ENCODE peak calls at places on chromosome 14, in four cellular contexts. P is K562, N is HEK293T, V is WTC11. B is an unnamed sample.
A peak's percentile ranks its signal among the peaks of the same experiment; 100 is the strongest.

GRCh38 chr14:69042309-69043006 is 63.4 kb upstream of the ACTN1 start:
- DNase-seq in V (no peak), P (no peak), N (no peak), B (no peak)

GRCh38 chr14:80059041-80059440 is 152.3 kb downstream of the DIO2 start:
- DNase-seq in V (no peak), N (no peak), P (no peak), B (no peak)

GRCh38 chr14:103385994-103386491 is 828 bp downstream of the MARK3 start:
- DNase-seq in N (no peak), P (no peak), V (peak; percentile 29), B (no peak)

GRCh38 chr14:44700694-44701093 is 193.6 kb upstream of the FSCB start:
- DNase-seq in V (no peak), N (no peak), P (no peak), B (no peak)

GRCh38 chr14:60642270-60642789 is 6.9 kb downstream of the SIX1 start:
- DNase-seq in V (peak; percentile 76), P (no peak), N (no peak), B (no peak)

GRCh38 chr14:90693413-90693812 is 122.8 kb downstream of the TTC7B start:
- DNase-seq in V (no peak), P (no peak), N (no peak), B (no peak)

GRCh38 chr14:29045237-29045636 is 278.6 kb downstream of the FOXG1 start:
- DNase-seq in P (no peak), V (no peak), N (no peak), B (no peak)

GRCh38 chr14:103085106-103086091 is 1.4 kb downstream of the LBHD2 start:
- DNase-seq in N (no peak), P (no peak), V (peak; percentile 74), B (no peak)

GRCh38 chr14:65206448-65207096 is 104.3 kb upstream of the MAX start:
- DNase-seq in V (no peak), N (no peak), P (no peak), B (no peak)

GRCh38 chr14:32109676-32110075 is 32.6 kb downstream of the ARHGAP5 start:
- DNase-seq in V (no peak), P (no peak), N (no peak), B (no peak)

GRCh38 chr14:68027276-68027675 is 207.7 kb downstream of the RAD51B start:
- DNase-seq in V (no peak), P (no peak), N (no peak), B (no peak)

GRCh38 chr14:22560638-22561365 is 28.2 kb downstream of the DAD1 start:
- DNase-seq in V (no peak), P (peak; percentile 46), N (no peak), B (peak; percentile 85)

GRCh38 chr14:23613242-23614070 is 22.7 kb upstream of the DHRS2 start:
- DNase-seq in P (no peak), N (no peak), V (no peak), B (peak; percentile 100)

GRCh38 chr14:102932484-102933248 is 10.2 kb downstream of the AMN start:
- DNase-seq in V (no peak), P (no peak), N (no peak), B (no peak)

GRCh38 chr14:105314287-105315185 is at the start of gene PACS2:
- DNase-seq in N (peak; percentile 97), P (peak; percentile 97), V (peak; percentile 63), B (peak; percentile 46)

GRCh38 chr14:93905623-93906022 is 21.5 kb upstream of the FAM181A start:
- DNase-seq in V (no peak), N (no peak), P (no peak), B (peak; percentile 92)

GRCh38 chr14:99737451-99737951 is 53.4 kb downstream of the CYP46A1 start:
- DNase-seq in P (peak; percentile 33), N (no peak), V (no peak), B (no peak)

GRCh38 chr14:31363331-31364073 is 56.8 kb downstream of the HEATR5A start:
- DNase-seq in N (no peak), P (no peak), V (no peak), B (no peak)

GRCh38 chr14:102590667-102591099 is 1.8 kb upstream of the RCOR1 start:
- DNase-seq in N (no peak), P (peak; percentile 48), V (peak; percentile 73), B (peak; percentile 84)

GRCh38 chr14:85558505-85558904 is 28.6 kb downstream of the FLRT2 start:
- DNase-seq in V (no peak), N (no peak), P (no peak), B (no peak)

GRCh38 chr14:90624228-90624627 is 192.0 kb downstream of the TTC7B start:
- DNase-seq in P (no peak), N (no peak), V (no peak), B (peak; percentile 42)

GRCh38 chr14:71472961-71473340 is 459.3 kb upstream of the RGS6 start:
- DNase-seq in N (no peak), V (no peak), P (no peak), B (no peak)

GRCh38 chr14:33676135-33676566 is 274.7 kb downstream of the EGLN3 start:
- DNase-seq in N (peak; percentile 81), P (peak; percentile 48), V (peak; percentile 77), B (peak; percentile 60)

GRCh38 chr14:38209572-38210159 is 2.0 kb downstream of the SSTR1 start:
- DNase-seq in V (no peak), P (no peak), N (no peak), B (no peak)

GRCh38 chr14:64727551-64728071 is 23.4 kb downstream of the PLEKHG3 start:
- DNase-seq in N (no peak), P (no peak), V (peak; percentile 7), B (no peak)

GRCh38 chr14:104680806-104681688 is 8.4 kb upstream of the INF2 start:
- DNase-seq in V (no peak), N (no peak), P (no peak), B (peak; percentile 73)

GRCh38 chr14:103763730-103764488 is 48.3 kb downstream of the ZFYVE21 start:
- DNase-seq in P (no peak), N (no peak), V (no peak), B (no peak)

GRCh38 chr14:95387826-95388445 is 68.2 kb upstream of the CLMN start:
- DNase-seq in P (no peak), N (no peak), V (no peak), B (no peak)

GRCh38 chr14:29444805-29445204 is 482.8 kb downstream of the PRKD1 start:
- DNase-seq in V (no peak), N (no peak), P (no peak), B (no peak)

GRCh38 chr14:70917633-70918032 is 10.4 kb downstream of the PCNX1 start:
- DNase-seq in V (no peak), N (no peak), P (no peak), B (no peak)

GRCh38 chr14:22811752-22812151 is 3.5 kb downstream of the SLC7A7 start:
- DNase-seq in V (no peak), N (no peak), P (no peak), B (no peak)

GRCh38 chr14:79483989-79484388 is 727.3 kb downstream of the DIO2 start:
- DNase-seq in P (no peak), V (peak; percentile 13), N (no peak), B (no peak)

GRCh38 chr14:105096206-105096875 is 31.1 kb upstream of the GPR132 start:
- DNase-seq in N (no peak), V (no peak), P (no peak), B (no peak)

GRCh38 chr14:37985826-37986470 is 221.8 kb upstream of the SSTR1 start:
- DNase-seq in N (peak; percentile 31), P (no peak), V (peak; percentile 59), B (peak; percentile 77)

GRCh38 chr14:104306450-104307040 is 168.2 kb downstream of the KIF26A start:
- DNase-seq in N (no peak), V (no peak), P (no peak), B (no peak)

GRCh38 chr14:71169861-71170260 is 262.6 kb downstream of the PCNX1 start:
- DNase-seq in N (no peak), V (no peak), P (no peak), B (no peak)

GRCh38 chr14:92985521-92985920 is 62.6 kb downstream of the CHGA start:
- DNase-seq in P (no peak), V (no peak), N (no peak), B (no peak)

GRCh38 chr14:76647699-76648298 is 113.5 kb upstream of the VASH1 start:
- DNase-seq in N (peak; percentile 73), P (peak; percentile 53), V (peak; percentile 32), B (peak; percentile 52)

GRCh38 chr14:65044596-65044959 is 57.7 kb downstream of the MAX start:
- DNase-seq in V (no peak), N (no peak), P (peak; percentile 79), B (no peak)

GRCh38 chr14:75389679-75390078 is 38.1 kb upstream of the JDP2 start:
- DNase-seq in N (no peak), P (no peak), V (no peak), B (no peak)
- TF ChIP-seq ELF4 in N (no peak), P (no peak), V (no peak), B (no peak)

GRCh38 chr14:96676161-96676560 is 121.0 kb upstream of the VRK1 start:
- DNase-seq in N (no peak), P (no peak), V (no peak), B (no peak)

GRCh38 chr14:96686126-96686525 is 111.1 kb upstream of the VRK1 start:
- DNase-seq in N (no peak), V (no peak), P (no peak), B (no peak)

GRCh38 chr14:96683575-96684289 is 113.5 kb upstream of the VRK1 start:
- DNase-seq in V (no peak), N (no peak), P (no peak), B (no peak)

GRCh38 chr14:96682401-96682800 is 114.8 kb upstream of the VRK1 start:
- DNase-seq in N (no peak), P (no peak), V (no peak), B (no peak)

GRCh38 chr14:96681826-96682225 is 115.4 kb upstream of the VRK1 start:
- DNase-seq in P (no peak), N (no peak), V (no peak), B (no peak)
- TF ChIP-seq ELF4 in P (no peak), N (no peak), V (no peak), B (no peak)

GRCh38 chr14:52922059-52922458 is 28.8 kb downstream of the FERMT2 start:
- DNase-seq in P (no peak), V (no peak), N (no peak), B (no peak)
- TF ChIP-seq ELF4 in P (no peak), V (no peak), N (no peak), B (no peak)

GRCh38 chr14:101476931-101477553 is 84.3 kb upstream of the DIO3 start:
- DNase-seq in N (peak; percentile 69), V (peak; percentile 59), P (no peak), B (peak; percentile 49)
- TF ChIP-seq ELF4 in N (no peak), V (no peak), P (no peak), B (no peak)

GRCh38 chr14:50036211-50036610 is 80.2 kb downstream of the VCPKMT start:
- DNase-seq in P (no peak), V (no peak), N (no peak), B (no peak)
- TF ChIP-seq ELF4 in P (no peak), V (no peak), N (no peak), B (no peak)

DNA sequence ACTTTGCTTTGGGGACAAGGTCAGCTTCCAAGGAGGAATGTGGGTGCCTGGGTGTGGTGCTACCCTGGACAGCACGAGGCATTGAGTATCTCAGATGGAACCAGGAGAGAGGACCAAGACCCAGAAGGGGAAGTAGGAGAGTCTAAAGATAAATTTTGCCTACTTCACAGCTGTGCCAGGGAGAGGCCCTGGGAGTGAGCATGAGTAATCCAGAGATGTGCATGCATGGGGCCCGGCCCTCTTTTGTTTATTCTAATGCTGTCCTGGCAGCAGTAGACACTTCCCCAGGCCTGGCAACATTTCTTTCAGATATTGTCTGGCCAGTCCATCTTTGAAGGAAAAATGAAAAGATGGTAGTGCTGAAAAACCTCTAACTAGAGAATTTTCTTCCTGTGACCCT is 49.5 kb upstream of the GNPNAT1 start:
- DNase-seq in P (no peak), N (no peak), V (no peak), B (no peak)
- TF ChIP-seq ELF4 in P (no peak), N (no peak), V (no peak), B (no peak)

B was measured in HepG2.